ENCODE peak calls at places on chromosomes 16 and 17, in eight cellular contexts. P is tibial nerve, U is suprapubic skin, A is kidney, X is left ventricle myocardium inferior, K is gastrocnemius medialis, O is OCI-LY7, F is astrocyte of the spinal cord. M is an unnamed sample.
A peak's percentile ranks its signal among the peaks of the same experiment; 100 is the strongest.

GRCh38 chr16:3401719-3402397 is 843 bp downstream of the ZNF174 start:
- DNase-seq in P (no peak), U (no peak), A (no peak), X (no peak), K (no peak), O (peak; percentile 23), F (peak; percentile 24), M (peak; percentile 21)

GRCh38 chr17:18229254-18229653 is 3.8 kb downstream of the LLGL1 start:
- DNase-seq in P (no peak), U (no peak), A (no peak), X (no peak), K (no peak), O (no peak), F (no peak), M (no peak)

GRCh38 chr16:12467418-12468210 is 336.1 kb downstream of the CPPED1 start:
- DNase-seq in P (no peak), U (no peak), A (no peak), X (no peak), K (no peak), O (no peak), F (no peak), M (no peak)

GRCh38 chr16:17416461-17417221 is 54.1 kb downstream of the XYLT1 start:
- DNase-seq in P (no peak), U (no peak), A (no peak), X (peak; percentile 21), K (no peak), O (peak; percentile 92), F (peak; percentile 48), M (peak; percentile 26)

GRCh38 chr16:23324727-23325126 is 22.6 kb downstream of the SCNN1B start:
- DNase-seq in P (no peak), U (peak; percentile 64), A (peak; percentile 41), X (peak; percentile 36), K (peak; percentile 28), O (no peak), F (no peak), M (no peak)

GRCh38 chr16:16092925-16093624 is 130.2 kb downstream of the ABCC6 start:
- DNase-seq in P (no peak), U (no peak), A (no peak), X (no peak), K (no peak), O (no peak), F (peak; percentile 29), M (peak; percentile 76)

GRCh38 chr17:63694229-63694973 is 5.5 kb downstream of the LIMD2 start:
- DNase-seq in P (no peak), U (no peak), A (peak; percentile 71), X (no peak), K (no peak), O (peak; percentile 37), F (no peak), M (no peak)

GRCh38 chr16:21263640-21264211 is 14.4 kb downstream of the CRYM start:
- DNase-seq in P (no peak), U (no peak), A (peak; percentile 71), X (no peak), K (no peak), O (peak; percentile 53), F (peak; percentile 17), M (peak; percentile 6)

GRCh38 chr17:73657473-73658116 is 13.3 kb upstream of the SDK2 start:
- DNase-seq in P (no peak), U (no peak), A (no peak), X (peak; percentile 52), K (no peak), O (peak; percentile 54), F (no peak), M (peak; percentile 19)

GRCh38 chr17:27668488-27668823 is 37.5 kb downstream of the LGALS9 start:
- DNase-seq in P (no peak), U (no peak), A (no peak), X (no peak), K (no peak), O (no peak), F (no peak), M (no peak)

GRCh38 chr17:64784353-64784798 is 122.3 kb upstream of the SMURF2 start:
- DNase-seq in P (no peak), U (peak; percentile 58), A (peak; percentile 63), X (no peak), K (no peak), O (no peak), F (no peak), M (no peak)

GRCh38 chr16:48720266-48720665 is 110.3 kb upstream of the N4BP1 start:
- DNase-seq in P (no peak), U (no peak), A (no peak), X (no peak), K (no peak), O (no peak), F (no peak), M (no peak)

GRCh38 chr17:27532269-27533067 is 76.2 kb downstream of the KSR1 start:
- DNase-seq in P (no peak), U (no peak), A (no peak), X (peak; percentile 28), K (peak; percentile 29), O (no peak), F (peak; percentile 88), M (no peak)

GRCh38 chr17:17499402-17500145 is 3.4 kb upstream of the RASD1 start:
- DNase-seq in P (no peak), U (no peak), A (peak; percentile 69), X (no peak), K (no peak), O (no peak), F (no peak), M (no peak)

GRCh38 chr16:15925631-15926030 is 23.8 kb upstream of the ABCC1 start:
- DNase-seq in P (no peak), U (no peak), A (no peak), X (no peak), K (no peak), O (no peak), F (no peak), M (no peak)

GRCh38 chr16:54422159-54422558 is 135.6 kb upstream of the IRX3 start:
- DNase-seq in P (no peak), U (no peak), A (no peak), X (peak; percentile 30), K (no peak), O (no peak), F (no peak), M (no peak)

GRCh38 chr16:49620158-49620867 is 235.6 kb downstream of the ZNF423 start:
- DNase-seq in P (peak; percentile 56), U (peak; percentile 85), A (peak; percentile 95), X (peak; percentile 84), K (peak; percentile 82), O (no peak), F (peak; percentile 77), M (peak; percentile 91)

GRCh38 chr17:67636841-67637240 is 80.9 kb upstream of the NOL11 start:
- DNase-seq in P (no peak), U (no peak), A (no peak), X (no peak), K (no peak), O (no peak), F (peak; percentile 79), M (peak; percentile 22)

GRCh38 chr17:75457047-75457654 is 716 bp downstream of the TMEM94 start:
- DNase-seq in P (no peak), U (no peak), A (peak; percentile 81), X (no peak), K (peak; percentile 33), O (peak; percentile 21), F (peak; percentile 47), M (peak; percentile 54)

GRCh38 chr17:54974758-54975157 is 6.2 kb downstream of the STXBP4 start:
- DNase-seq in P (no peak), U (no peak), A (no peak), X (no peak), K (no peak), O (no peak), F (no peak), M (no peak)

GRCh38 chr16:88705076-88705684 is 1.0 kb downstream of the RNF166 start:
- DNase-seq in P (no peak), U (no peak), A (no peak), X (no peak), K (no peak), O (peak; percentile 44), F (no peak), M (peak; percentile 31)

GRCh38 chr16:46928811-46929210 is 44.6 kb downstream of the GPT2 start:
- DNase-seq in P (no peak), U (no peak), A (peak; percentile 35), X (no peak), K (no peak), O (no peak), F (no peak), M (no peak)

DNA sequence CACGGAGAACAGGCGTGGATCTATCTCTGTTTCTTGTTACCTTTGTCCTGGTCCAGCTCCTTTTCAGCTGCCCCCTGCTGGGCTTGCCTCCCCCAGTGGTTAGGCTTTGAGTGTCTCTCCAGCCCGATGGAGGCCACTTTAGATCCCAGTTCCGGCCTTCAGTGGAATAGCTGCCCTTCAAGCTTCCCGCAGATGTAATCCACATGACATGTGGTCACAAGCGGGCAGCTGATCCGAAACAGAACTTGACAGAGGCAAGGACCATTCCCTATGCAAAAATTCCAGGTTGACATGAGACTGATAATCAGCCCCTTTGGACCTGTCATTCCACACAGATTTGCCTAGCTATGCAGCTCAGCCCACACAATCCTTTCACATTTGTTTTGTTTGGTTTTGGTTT is 40.6 kb upstream of the AQP8 start:
- DNase-seq in P (no peak), U (no peak), A (no peak), X (no peak), K (no peak), O (no peak), F (no peak), M (peak; percentile 10)
- TF ChIP-seq CTCF in P (no peak), U (no peak), A (no peak), X (peak; percentile 16), K (no peak), O (no peak), F (no peak), M (no peak)

GRCh38 chr17:43900858-43901754 is 6.2 kb downstream of the MPP2 start:
- DNase-seq in P (no peak), U (no peak), A (no peak), X (no peak), K (no peak), O (no peak), F (no peak), M (no peak)
- H3K4me3 ChIP-seq in P (peak overlapping the region; percentile 17), U (peak overlapping the region; percentile 54), A (peak overlapping the region; percentile 61), X (peak overlapping the region; percentile 69), K (peak overlapping the region; percentile 54), O (peak overlapping the region; percentile 17), F (peak overlapping the region; percentile 33), M (peak overlapping the region; percentile 43)

GRCh38 chr17:49861150-49861884 is 13.4 kb upstream of the TAC4 start:
- DNase-seq in P (no peak), U (no peak), A (no peak), X (no peak), K (no peak), O (peak; percentile 63), F (peak; percentile 7), M (peak; percentile 58)

GRCh38 chr17:49858796-49859195 is 10.9 kb upstream of the TAC4 start:
- DNase-seq in P (no peak), U (no peak), A (no peak), X (no peak), K (no peak), O (no peak), F (no peak), M (no peak)

GRCh38 chr17:49862781-49863331 is 15.0 kb upstream of the TAC4 start:
- DNase-seq in P (no peak), U (no peak), A (no peak), X (no peak), K (no peak), O (no peak), F (no peak), M (no peak)

GRCh38 chr17:49859991-49860953 is 12.4 kb upstream of the TAC4 start:
- DNase-seq in P (no peak), U (no peak), A (no peak), X (no peak), K (peak; percentile 23), O (no peak), F (no peak), M (no peak)
- TF ChIP-seq CTCF in P (no peak), U (no peak), A (no peak), X (no peak), K (no peak), O (no peak), F (peak; percentile 1), M (no peak)

GRCh38 chr16:85751665-85752501 is 987 bp upstream of the C16orf74 start:
- DNase-seq in P (no peak), U (no peak), A (no peak), X (no peak), K (no peak), O (peak; percentile 24), F (no peak), M (no peak)
- H3K4me3 ChIP-seq in P (no peak overlapping the region), U (no peak overlapping the region), A (no peak overlapping the region), X (peak overlapping the region; percentile 77), K (no peak overlapping the region), O (peak overlapping the region; percentile 44), F (no peak overlapping the region), M (peak overlapping the region; percentile 62)

M was measured in cardiac fibroblast.